ENCODE peak calls at places on chromosomes 2 and 18, in eight cellular contexts. V, R, W, H, T, I, X and Z are unnamed samples.

GRCh38 chr18:28019425-28020108 is 157.4 kb downstream of the CDH2 start:
- DNase-seq in V (no peak), R (peak; percentile 19), W (no peak), H (no peak), T (no peak), I (no peak), X (no peak), Z (no peak)

GRCh38 chr2:55837073-55837472 is 86.5 kb downstream of the EFEMP1 start:
- DNase-seq in V (no peak), R (no peak), W (no peak), H (no peak), T (no peak), I (no peak), X (no peak), Z (no peak)

GRCh38 chr2:15667579-15668556 is 76.2 kb downstream of the DDX1 start:
- DNase-seq in V (no peak), R (peak; percentile 5), W (no peak), H (no peak), T (no peak), I (no peak), X (no peak), Z (no peak)

GRCh38 chr2:148172131-148172753 is 151.4 kb downstream of the MBD5 start:
- DNase-seq in V (no peak), R (no peak), W (no peak), H (no peak), T (no peak), I (no peak), X (no peak), Z (no peak)

GRCh38 chr2:29236074-29236473 is 120.9 kb downstream of the CLIP4 start:
- DNase-seq in V (no peak), R (no peak), W (no peak), H (no peak), T (no peak), I (no peak), X (no peak), Z (no peak)

GRCh38 chr2:168961450-168962229 is 60.5 kb downstream of the G6PC2 start:
- DNase-seq in V (peak; percentile 2), R (peak; percentile 73), W (peak; percentile 90), H (peak; percentile 68), T (peak; percentile 31), I (no peak), X (peak; percentile 6), Z (peak; percentile 15)

GRCh38 chr18:57475903-57476302 is 40.7 kb downstream of the ONECUT2 start:
- DNase-seq in V (no peak), R (no peak), W (peak; percentile 13), H (no peak), T (no peak), I (no peak), X (no peak), Z (no peak)

GRCh38 chr2:5132281-5132680 is 559.9 kb upstream of the SOX11 start:
- DNase-seq in V (no peak), R (no peak), W (no peak), H (no peak), T (no peak), I (no peak), X (no peak), Z (no peak)

GRCh38 chr2:8645176-8645831 is 36.6 kb upstream of the ID2 start:
- DNase-seq in V (no peak), R (no peak), W (no peak), H (no peak), T (no peak), I (no peak), X (no peak), Z (no peak)

GRCh38 chr18:26700201-26700600 is 151.8 kb upstream of the KCTD1 start:
- DNase-seq in V (no peak), R (no peak), W (peak; percentile 67), H (no peak), T (no peak), I (no peak), X (no peak), Z (no peak)

GRCh38 chr2:134301099-134301970 is 47.5 kb downstream of the MGAT5 start:
- DNase-seq in V (no peak), R (peak; percentile 49), W (no peak), H (no peak), T (no peak), I (no peak), X (no peak), Z (no peak)

GRCh38 chr2:233953106-233953801 is 36.1 kb downstream of the TRPM8 start:
- DNase-seq in V (no peak), R (no peak), W (no peak), H (no peak), T (peak; percentile 67), I (no peak), X (no peak), Z (peak; percentile 71)

GRCh38 chr2:30287190-30287589 is 55.9 kb downstream of the LBH start:
- DNase-seq in V (no peak), R (no peak), W (no peak), H (no peak), T (no peak), I (no peak), X (no peak), Z (no peak)

GRCh38 chr2:127324635-127325034 is 30.7 kb upstream of the ERCC3 start:
- DNase-seq in V (no peak), R (peak; percentile 50), W (peak; percentile 58), H (peak; percentile 55), T (no peak), I (no peak), X (no peak), Z (peak; percentile 2)

GRCh38 chr18:51525453-51526225 is 328.2 kb upstream of the MEX3C start:
- DNase-seq in V (no peak), R (no peak), W (no peak), H (no peak), T (no peak), I (no peak), X (no peak), Z (no peak)

GRCh38 chr2:59399126-59399525 is 1154.3 kb downstream of the BCL11A start:
- DNase-seq in V (no peak), R (no peak), W (no peak), H (no peak), T (no peak), I (no peak), X (no peak), Z (no peak)

GRCh38 chr18:28767781-28768211 is 590.9 kb upstream of the CDH2 start:
- DNase-seq in V (no peak), R (peak; percentile 71), W (no peak), H (no peak), T (no peak), I (no peak), X (no peak), Z (no peak)

GRCh38 chr2:219968685-219969345 is 341.4 kb downstream of the SLC4A3 start:
- DNase-seq in V (no peak), R (peak; percentile 94), W (no peak), H (no peak), T (no peak), I (no peak), X (no peak), Z (no peak)

GRCh38 chr2:109450574-109451265 is 163.0 kb downstream of the SEPTIN10 start:
- DNase-seq in V (no peak), R (no peak), W (no peak), H (no peak), T (no peak), I (no peak), X (no peak), Z (no peak)

GRCh38 chr2:234003972-234004617 is 46.4 kb upstream of the SPP2 start:
- DNase-seq in V (no peak), R (peak; percentile 96), W (peak; percentile 90), H (no peak), T (no peak), I (no peak), X (no peak), Z (no peak)

GRCh38 chr2:133264951-133265949 is 303.0 kb downstream of the NCKAP5 start:
- DNase-seq in V (no peak), R (peak; percentile 23), W (no peak), H (no peak), T (peak; percentile 39), I (no peak), X (peak; percentile 9), Z (peak; percentile 82)

GRCh38 chr2:105257981-105258380 is 16.4 kb downstream of the GPR45 start:
- DNase-seq in V (no peak), R (peak; percentile 52), W (no peak), H (no peak), T (no peak), I (no peak), X (no peak), Z (no peak)

GRCh38 chr2:42784204-42784880 is 8.0 kb downstream of the HAAO start:
- DNase-seq in V (no peak), R (no peak), W (no peak), H (no peak), T (no peak), I (no peak), X (no peak), Z (no peak)

GRCh38 chr18:66393463-66393862 is 210.4 kb downstream of the CDH19 start:
- DNase-seq in V (no peak), R (no peak), W (no peak), H (no peak), T (no peak), I (no peak), X (no peak), Z (no peak)

GRCh38 chr2:105744909-105745853 is at the start of gene NCK2:
- DNase-seq in V (peak; percentile 38), R (peak; percentile 33), W (peak; percentile 68), H (peak; percentile 55), T (peak; percentile 13), I (no peak), X (peak; percentile 19), Z (no peak)

GRCh38 chr2:31580321-31581117 is at the start of gene SRD5A2:
- DNase-seq in V (no peak), R (no peak), W (no peak), H (no peak), T (no peak), I (no peak), X (no peak), Z (no peak)

GRCh38 chr18:37385846-37386435 is 179.7 kb downstream of the CELF4 start:
- DNase-seq in V (no peak), R (peak; percentile 38), W (peak; percentile 34), H (peak; percentile 45), T (peak; percentile 12), I (no peak), X (no peak), Z (peak; percentile 2)

GRCh38 chr18:63677490-63678225 is 16.0 kb upstream of the SERPINB3 start:
- DNase-seq in V (no peak), R (peak; percentile 42), W (peak; percentile 39), H (no peak), T (no peak), I (no peak), X (no peak), Z (no peak)

GRCh38 chr2:127095784-127096183 is 11.2 kb downstream of the BIN1 start:
- DNase-seq in V (no peak), R (no peak), W (no peak), H (no peak), T (no peak), I (no peak), X (no peak), Z (no peak)

GRCh38 chr2:222434204-222434603 is 9.9 kb downstream of the SGPP2 start:
- DNase-seq in V (no peak), R (no peak), W (no peak), H (no peak), T (no peak), I (no peak), X (no peak), Z (no peak)

GRCh38 chr2:31137211-31138036 is 816 bp downstream of the GALNT14 start:
- DNase-seq in V (peak; percentile 25), R (peak; percentile 18), W (no peak), H (peak; percentile 56), T (no peak), I (no peak), X (no peak), Z (no peak)

GRCh38 chr2:176491172-176491904 is 222.1 kb downstream of the MTX2 start:
- DNase-seq in V (peak; percentile 40), R (peak; percentile 98), W (peak; percentile 98), H (peak; percentile 5), T (no peak), I (no peak), X (no peak), Z (no peak)

GRCh38 chr2:47485751-47486300 is 82.9 kb downstream of the MSH2 start:
- DNase-seq in V (no peak), R (peak; percentile 10), W (no peak), H (no peak), T (no peak), I (no peak), X (no peak), Z (no peak)

GRCh38 chr18:32530947-32531651 is 60.4 kb upstream of the GAREM1 start:
- DNase-seq in V (no peak), R (no peak), W (peak; percentile 78), H (no peak), T (peak; percentile 79), I (no peak), X (peak; percentile 47), Z (peak; percentile 27)